ENCODE peak calls at places on chromosomes 13 and 19, in seven cellular contexts. Z, E, C, V, H, X and F are unnamed samples.
A peak's percentile ranks its signal among the peaks of the same experiment; 100 is the strongest.

GRCh38 chr19:41991025-41991424 is 3.0 kb downstream of the ATP1A3 start:
- DNase-seq in Z (no peak), E (no peak), C (no peak), V (no peak), H (no peak), X (peak; percentile 78), F (no peak)

GRCh38 chr19:29871143-29871542 is 59.4 kb downstream of the CCNE1 start:
- DNase-seq in Z (no peak), E (no peak), C (no peak), V (no peak), H (no peak), X (no peak), F (no peak)

GRCh38 chr19:13981021-13981420 is 25.1 kb downstream of the RFX1 start:
- DNase-seq in Z (no peak), E (no peak), C (no peak), V (no peak), H (no peak), X (no peak), F (no peak)

GRCh38 chr13:103812966-103813365 is 746.7 kb upstream of the SLC10A2 start:
- DNase-seq in Z (no peak), E (no peak), C (no peak), V (no peak), H (no peak), X (no peak), F (no peak)

GRCh38 chr13:48235814-48236135 is 2.8 kb downstream of the ITM2B start:
- DNase-seq in Z (no peak), E (no peak), C (no peak), V (no peak), H (no peak), X (no peak), F (no peak)

GRCh38 chr13:83881917-83882625 is at the start of gene SLITRK1:
- DNase-seq in Z (peak; percentile 20), E (peak; percentile 90), C (no peak), V (peak; percentile 92), H (no peak), X (no peak), F (no peak)

GRCh38 chr19:42272989-42273406 is 3.9 kb downstream of the CIC start:
- DNase-seq in Z (no peak), E (no peak), C (no peak), V (no peak), H (no peak), X (no peak), F (no peak)

GRCh38 chr19:51458899-51459592 is 792 bp upstream of the SIGLEC8 start:
- DNase-seq in Z (no peak), E (no peak), C (no peak), V (no peak), H (no peak), X (no peak), F (no peak)

GRCh38 chr13:53357582-53357981 is 329.0 kb downstream of the OLFM4 start:
- DNase-seq in Z (no peak), E (no peak), C (no peak), V (no peak), H (no peak), X (no peak), F (no peak)

GRCh38 chr13:26872444-26873173 is 112.0 kb upstream of the GPR12 start:
- DNase-seq in Z (peak; percentile 41), E (peak; percentile 16), C (peak; percentile 24), V (peak; percentile 59), H (peak; percentile 51), X (peak; percentile 46), F (no peak)

GRCh38 chr19:7293795-7294570 is at the start of gene INSR:
- DNase-seq in Z (peak; percentile 92), E (peak; percentile 90), C (peak; percentile 48), V (peak; percentile 78), H (peak; percentile 94), X (peak; percentile 91), F (peak; percentile 24)

GRCh38 chr13:93145199-93145598 is 81.4 kb upstream of the GPC6 start:
- DNase-seq in Z (no peak), E (no peak), C (no peak), V (no peak), H (no peak), X (no peak), F (no peak)

GRCh38 chr19:35216833-35217707 is 11.5 kb downstream of the FAM187B start:
- DNase-seq in Z (no peak), E (peak; percentile 51), C (peak; percentile 70), V (no peak), H (no peak), X (no peak), F (no peak)

GRCh38 chr19:38139122-38139521 is 84.9 kb downstream of the DPF1 start:
- DNase-seq in Z (no peak), E (no peak), C (no peak), V (no peak), H (no peak), X (no peak), F (no peak)

GRCh38 chr13:106133025-106133424 is 402.4 kb downstream of the EFNB2 start:
- DNase-seq in Z (no peak), E (no peak), C (no peak), V (no peak), H (no peak), X (no peak), F (no peak)

GRCh38 chr19:345320-345879 is 804 bp upstream of the MIER2 start:
- DNase-seq in Z (no peak), E (no peak), C (no peak), V (no peak), H (peak; percentile 41), X (no peak), F (no peak)

GRCh38 chr13:47215741-47216140 is 318.9 kb upstream of the HTR2A start:
- DNase-seq in Z (no peak), E (no peak), C (no peak), V (no peak), H (no peak), X (no peak), F (no peak)

GRCh38 chr13:60482012-60482411 is 85.0 kb downstream of the TDRD3 start:
- DNase-seq in Z (no peak), E (no peak), C (no peak), V (no peak), H (no peak), X (no peak), F (no peak)

GRCh38 chr19:46840157-46840942 is 10.3 kb downstream of the AP2S1 start:
- DNase-seq in Z (peak; percentile 39), E (no peak), C (no peak), V (peak; percentile 71), H (no peak), X (no peak), F (no peak)

GRCh38 chr19:23273022-23273593 is 22.9 kb upstream of the ZNF724 start:
- DNase-seq in Z (peak; percentile 16), E (no peak), C (peak; percentile 23), V (no peak), H (no peak), X (no peak), F (no peak)
- H3K27ac ChIP-seq in Z (peak overlapping the region; percentile 74), E (peak overlapping the region; percentile 87), C (peak overlapping the region; percentile 85), V (no peak overlapping the region), H (peak overlapping the region; percentile 89), X (peak overlapping the region; percentile 79), F (peak overlapping the region; percentile 44)

GRCh38 chr13:38879278-38879677 is 111.4 kb downstream of the STOML3 start:
- DNase-seq in Z (no peak), E (no peak), C (no peak), V (no peak), H (no peak), X (no peak), F (no peak)

GRCh38 chr13:38880397-38880796 is 110.2 kb downstream of the STOML3 start:
- DNase-seq in Z (no peak), E (no peak), C (no peak), V (no peak), H (no peak), X (no peak), F (no peak)

GRCh38 chr13:38872693-38873092 is 117.9 kb downstream of the STOML3 start:
- DNase-seq in Z (peak; percentile 25), E (peak; percentile 22), C (no peak), V (peak; percentile 54), H (peak; percentile 50), X (no peak), F (no peak)

GRCh38 chr13:38871275-38871674 is 119.4 kb downstream of the STOML3 start:
- DNase-seq in Z (no peak), E (no peak), C (no peak), V (no peak), H (no peak), X (no peak), F (no peak)

GRCh38 chr13:38875186-38875875 is 115.3 kb downstream of the STOML3 start:
- DNase-seq in Z (no peak), E (no peak), C (no peak), V (no peak), H (no peak), X (no peak), F (no peak)
- H3K27ac ChIP-seq in Z (no peak overlapping the region), E (no peak overlapping the region), C (no peak overlapping the region), V (no peak overlapping the region), H (no peak overlapping the region), X (no peak overlapping the region), F (no peak overlapping the region)

GRCh38 chr19:50051964-50052363 is 26.2 kb downstream of the ZNF473 start:
- DNase-seq in Z (no peak), E (no peak), C (no peak), V (no peak), H (no peak), X (no peak), F (no peak)
- H3K27ac ChIP-seq in Z (no peak overlapping the region), E (no peak overlapping the region), C (no peak overlapping the region), V (no peak overlapping the region), H (no peak overlapping the region), X (no peak overlapping the region), F (peak overlapping the region; percentile 52)

DNA sequence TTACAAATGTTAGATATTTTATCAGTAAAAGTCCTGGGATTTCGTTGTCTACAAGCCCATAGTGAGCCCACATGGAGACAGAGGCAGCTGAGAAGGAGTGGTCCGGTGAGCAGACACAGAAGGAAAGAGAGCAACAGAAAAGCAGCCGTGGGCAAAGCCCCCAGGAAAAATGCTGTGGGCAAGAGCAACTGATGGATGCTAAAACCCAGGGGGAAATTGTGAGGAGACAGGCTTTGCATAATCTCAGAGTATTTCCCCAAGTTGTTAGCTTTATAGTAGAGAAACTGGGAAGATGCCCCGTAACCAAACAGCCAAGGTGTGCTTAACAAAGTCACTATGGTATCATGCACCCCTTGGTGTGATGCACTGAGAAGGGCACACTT is 35.1 kb downstream of the GJA3 start:
- DNase-seq in Z (no peak), E (no peak), C (no peak), V (no peak), H (no peak), X (no peak), F (no peak)
- H3K27ac ChIP-seq in Z (peak overlapping the region; percentile 76), E (no peak overlapping the region), C (no peak overlapping the region), V (no peak overlapping the region), H (no peak overlapping the region), X (peak overlapping the region; percentile 97), F (no peak overlapping the region)